ENCODE peak calls at places on chromosome 18, in four cellular contexts. One of them, this sample, is unnamed.

GRCh38 chr18:78305789-78306188 is 673.8 kb upstream of the SALL3 start:
- DNase-seq in lower leg skin: no peak
- DNase-seq in GM12892: no peak
- DNase-seq in non-pigmented ciliary epithelial cell: no peak
- DNase-seq in this sample: no peak

GRCh38 chr18:23291456-23292205 is 156.3 kb downstream of the CABLES1 start:
- DNase-seq in lower leg skin: no peak
- DNase-seq in non-pigmented ciliary epithelial cell: no peak
- DNase-seq in GM12892: no peak
- DNase-seq in this sample: no peak

GRCh38 chr18:54479365-54479764 is 111.7 kb upstream of the DYNAP start:
- DNase-seq in lower leg skin: no peak
- DNase-seq in non-pigmented ciliary epithelial cell: no peak
- DNase-seq in GM12892: no peak
- DNase-seq in this sample: no peak

GRCh38 chr18:9417081-9417841 is 58.1 kb upstream of the RALBP1 start:
- DNase-seq in non-pigmented ciliary epithelial cell: no peak
- DNase-seq in lower leg skin: no peak
- DNase-seq in GM12892: no peak
- DNase-seq in this sample: peak; percentile 25

GRCh38 chr18:23333827-23334226 is 119.3 kb upstream of the RIOK3 start:
- DNase-seq in GM12892: no peak
- DNase-seq in non-pigmented ciliary epithelial cell: no peak
- DNase-seq in lower leg skin: no peak
- DNase-seq in this sample: no peak

GRCh38 chr18:79603321-79604204 is 76.0 kb upstream of the CTDP1 start:
- DNase-seq in non-pigmented ciliary epithelial cell: no peak
- DNase-seq in lower leg skin: peak; percentile 81
- DNase-seq in GM12892: no peak
- DNase-seq in this sample: no peak

GRCh38 chr18:8610442-8610801 is 1.2 kb downstream of the RAB12 start:
- DNase-seq in lower leg skin: no peak
- DNase-seq in GM12892: no peak
- DNase-seq in non-pigmented ciliary epithelial cell: no peak
- DNase-seq in this sample: no peak

GRCh38 chr18:7084766-7085080 is 32.9 kb downstream of the LAMA1 start:
- DNase-seq in non-pigmented ciliary epithelial cell: peak; percentile 53
- DNase-seq in GM12892: no peak
- DNase-seq in lower leg skin: no peak
- DNase-seq in this sample: no peak

GRCh38 chr18:36673452-36673851 is 155.3 kb downstream of the TPGS2 start:
- DNase-seq in non-pigmented ciliary epithelial cell: no peak
- DNase-seq in GM12892: no peak
- DNase-seq in lower leg skin: no peak
- DNase-seq in this sample: no peak

GRCh38 chr18:36379426-36379984 is 82.0 kb downstream of the FHOD3 start:
- DNase-seq in non-pigmented ciliary epithelial cell: no peak
- DNase-seq in lower leg skin: no peak
- DNase-seq in GM12892: no peak
- DNase-seq in this sample: no peak

GRCh38 chr18:77765468-77765867 is 515.8 kb downstream of the GALR1 start:
- DNase-seq in lower leg skin: no peak
- DNase-seq in GM12892: no peak
- DNase-seq in non-pigmented ciliary epithelial cell: no peak
- DNase-seq in this sample: peak; percentile 82

GRCh38 chr18:9392726-9393125 is 58.2 kb downstream of the TWSG1 start:
- DNase-seq in lower leg skin: no peak
- DNase-seq in non-pigmented ciliary epithelial cell: no peak
- DNase-seq in GM12892: no peak
- DNase-seq in this sample: no peak

GRCh38 chr18:50274044-50274442 is 7.3 kb downstream of the MBD1 start:
- DNase-seq in lower leg skin: no peak
- DNase-seq in non-pigmented ciliary epithelial cell: no peak
- DNase-seq in GM12892: no peak
- DNase-seq in this sample: no peak